ENCODE peak calls at places on chromosomes 1 and 21, in four cellular contexts. One of them, this sample, is unnamed.

GRCh38 chr1:247332901-247333361 is 1.3 kb upstream of the ZNF496 start:
- DNase-seq in AG04450: no peak
- DNase-seq in WTC11: no peak
- DNase-seq in fibroblast of lung: peak; percentile 28
- DNase-seq in this sample: no peak

GRCh38 chr1:971751-972506 is 5.6 kb downstream of the PLEKHN1 start:
- DNase-seq in fibroblast of lung: no peak
- DNase-seq in AG04450: no peak
- DNase-seq in WTC11: no peak
- DNase-seq in this sample: peak; percentile 7

GRCh38 chr1:39105061-39105840 is 79.1 kb downstream of the NDUFS5 start:
- DNase-seq in AG04450: no peak
- DNase-seq in fibroblast of lung: peak; percentile 56
- DNase-seq in WTC11: peak; percentile 70
- DNase-seq in this sample: peak; percentile 72

GRCh38 chr1:200245492-200245891 is 164.3 kb downstream of the ZNF281 start:
- DNase-seq in AG04450: no peak
- DNase-seq in fibroblast of lung: peak; percentile 39
- DNase-seq in WTC11: no peak
- DNase-seq in this sample: no peak

GRCh38 chr1:108591471-108591870 is 31.6 kb downstream of the EEIG2 start:
- DNase-seq in AG04450: no peak
- DNase-seq in WTC11: no peak
- DNase-seq in fibroblast of lung: no peak
- DNase-seq in this sample: no peak

GRCh38 chr1:20626524-20626923 is 6.7 kb upstream of the PINK1 start:
- DNase-seq in fibroblast of lung: no peak
- DNase-seq in WTC11: no peak
- DNase-seq in AG04450: no peak
- DNase-seq in this sample: no peak

GRCh38 chr1:230772457-230773395 is 25.5 kb downstream of the CAPN9 start:
- DNase-seq in fibroblast of lung: peak; percentile 71
- DNase-seq in AG04450: no peak
- DNase-seq in WTC11: no peak
- DNase-seq in this sample: no peak

GRCh38 chr1:206979379-206980043 is 9.3 kb upstream of the FCAMR start:
- DNase-seq in fibroblast of lung: peak; percentile 38
- DNase-seq in WTC11: no peak
- DNase-seq in AG04450: no peak
- DNase-seq in this sample: peak; percentile 11

GRCh38 chr1:184215274-184215925 is 163.9 kb downstream of the TSEN15 start:
- DNase-seq in fibroblast of lung: no peak
- DNase-seq in WTC11: no peak
- DNase-seq in AG04450: no peak
- DNase-seq in this sample: no peak

GRCh38 chr1:24154215-24154614 is 11.3 kb upstream of the IL22RA1 start:
- DNase-seq in WTC11: no peak
- DNase-seq in AG04450: no peak
- DNase-seq in fibroblast of lung: no peak
- DNase-seq in this sample: no peak

GRCh38 chr1:212254853-212255363 is 30.3 kb upstream of the PPP2R5A start:
- DNase-seq in WTC11: no peak
- DNase-seq in AG04450: no peak
- DNase-seq in fibroblast of lung: no peak
- DNase-seq in this sample: no peak

GRCh38 chr1:192601145-192602048 is 25.8 kb downstream of the RGS1 start:
- DNase-seq in WTC11: no peak
- DNase-seq in fibroblast of lung: no peak
- DNase-seq in AG04450: no peak
- DNase-seq in this sample: no peak

GRCh38 chr21:31236528-31236927 is 107.5 kb downstream of the TIAM1 start:
- DNase-seq in AG04450: no peak
- DNase-seq in fibroblast of lung: no peak
- DNase-seq in WTC11: no peak
- DNase-seq in this sample: no peak

GRCh38 chr1:15577691-15578090 is 7.2 kb downstream of the AGMAT start:
- DNase-seq in WTC11: no peak
- DNase-seq in AG04450: no peak
- DNase-seq in fibroblast of lung: no peak
- DNase-seq in this sample: no peak

GRCh38 chr1:167703557-167703956 is 18.2 kb upstream of the MPZL1 start:
- DNase-seq in AG04450: no peak
- DNase-seq in WTC11: no peak
- DNase-seq in fibroblast of lung: no peak
- DNase-seq in this sample: no peak

GRCh38 chr1:121586369-121587229 is 401.8 kb downstream of the SRGAP2C start:
- DNase-seq in fibroblast of lung: no peak
- DNase-seq in WTC11: peak; percentile 70
- DNase-seq in AG04450: no peak
- DNase-seq in this sample: peak; percentile 5

GRCh38 chr1:65068202-65069011 is 79.6 kb upstream of the AK4 start:
- DNase-seq in AG04450: no peak
- DNase-seq in WTC11: no peak
- DNase-seq in fibroblast of lung: peak; percentile 51
- DNase-seq in this sample: no peak

GRCh38 chr1:241947355-241947754 is 10.2 kb upstream of the BECN2 start:
- DNase-seq in AG04450: no peak
- DNase-seq in WTC11: no peak
- DNase-seq in fibroblast of lung: no peak
- DNase-seq in this sample: no peak

GRCh38 chr1:100722211-100722610 is 2.7 kb downstream of the VCAM1 start:
- DNase-seq in WTC11: no peak
- DNase-seq in AG04450: no peak
- DNase-seq in fibroblast of lung: no peak
- DNase-seq in this sample: no peak

GRCh38 chr1:232893481-232894313 is 56.7 kb upstream of the NTPCR start:
- DNase-seq in fibroblast of lung: no peak
- DNase-seq in WTC11: no peak
- DNase-seq in AG04450: no peak
- DNase-seq in this sample: no peak

GRCh38 chr21:41316641-41317392 is at the start of gene FAM3B:
- DNase-seq in fibroblast of lung: no peak
- DNase-seq in AG04450: no peak
- DNase-seq in WTC11: peak; percentile 80
- DNase-seq in this sample: peak; percentile 20

GRCh38 chr1:1373493-1374067 is 1.4 kb downstream of the AURKAIP1 start:
- DNase-seq in fibroblast of lung: no peak
- DNase-seq in AG04450: no peak
- DNase-seq in WTC11: no peak
- DNase-seq in this sample: no peak

GRCh38 chr1:19759740-19760089 is 40.0 kb downstream of the TMCO4 start:
- DNase-seq in WTC11: no peak
- DNase-seq in fibroblast of lung: no peak
- DNase-seq in AG04450: no peak
- DNase-seq in this sample: no peak

GRCh38 chr1:234779160-234779538 is 169.2 kb upstream of the IRF2BP2 start:
- DNase-seq in WTC11: no peak
- DNase-seq in AG04450: no peak
- DNase-seq in fibroblast of lung: no peak
- DNase-seq in this sample: no peak

GRCh38 chr1:99645199-99645598 is 714 bp upstream of the PALMD start:
- DNase-seq in WTC11: no peak
- DNase-seq in fibroblast of lung: peak; percentile 61
- DNase-seq in AG04450: no peak
- DNase-seq in this sample: no peak

GRCh38 chr1:48061162-48062136 is 64.3 kb upstream of the TRABD2B start:
- DNase-seq in AG04450: no peak
- DNase-seq in WTC11: peak; percentile 72
- DNase-seq in fibroblast of lung: peak; percentile 55
- DNase-seq in this sample: peak; percentile 70

GRCh38 chr1:241652012-241652411 is at the start of gene WDR64:
- DNase-seq in AG04450: no peak
- DNase-seq in fibroblast of lung: no peak
- DNase-seq in WTC11: no peak
- DNase-seq in this sample: no peak

GRCh38 chr1:59422921-59423575 is 126.2 kb downstream of the FGGY start:
- DNase-seq in WTC11: no peak
- DNase-seq in AG04450: no peak
- DNase-seq in fibroblast of lung: peak; percentile 80
- DNase-seq in this sample: peak; percentile 44

GRCh38 chr1:181083842-181084605 is 4.5 kb upstream of the IER5 start:
- DNase-seq in fibroblast of lung: peak; percentile 68
- DNase-seq in AG04450: no peak
- DNase-seq in WTC11: peak; percentile 50
- DNase-seq in this sample: no peak

GRCh38 chr1:109772658-109773202 is 9.0 kb upstream of the EPS8L3 start:
- DNase-seq in WTC11: no peak
- DNase-seq in AG04450: no peak
- DNase-seq in fibroblast of lung: no peak
- DNase-seq in this sample: no peak

GRCh38 chr1:80566867-80567266 is 1233.9 kb upstream of the ADGRL2 start:
- DNase-seq in AG04450: no peak
- DNase-seq in WTC11: no peak
- DNase-seq in fibroblast of lung: no peak
- DNase-seq in this sample: no peak

GRCh38 chr1:111351700-111352099 is 61.0 kb downstream of the CHIA start:
- DNase-seq in fibroblast of lung: no peak
- DNase-seq in AG04450: no peak
- DNase-seq in WTC11: no peak
- DNase-seq in this sample: no peak

DNA sequence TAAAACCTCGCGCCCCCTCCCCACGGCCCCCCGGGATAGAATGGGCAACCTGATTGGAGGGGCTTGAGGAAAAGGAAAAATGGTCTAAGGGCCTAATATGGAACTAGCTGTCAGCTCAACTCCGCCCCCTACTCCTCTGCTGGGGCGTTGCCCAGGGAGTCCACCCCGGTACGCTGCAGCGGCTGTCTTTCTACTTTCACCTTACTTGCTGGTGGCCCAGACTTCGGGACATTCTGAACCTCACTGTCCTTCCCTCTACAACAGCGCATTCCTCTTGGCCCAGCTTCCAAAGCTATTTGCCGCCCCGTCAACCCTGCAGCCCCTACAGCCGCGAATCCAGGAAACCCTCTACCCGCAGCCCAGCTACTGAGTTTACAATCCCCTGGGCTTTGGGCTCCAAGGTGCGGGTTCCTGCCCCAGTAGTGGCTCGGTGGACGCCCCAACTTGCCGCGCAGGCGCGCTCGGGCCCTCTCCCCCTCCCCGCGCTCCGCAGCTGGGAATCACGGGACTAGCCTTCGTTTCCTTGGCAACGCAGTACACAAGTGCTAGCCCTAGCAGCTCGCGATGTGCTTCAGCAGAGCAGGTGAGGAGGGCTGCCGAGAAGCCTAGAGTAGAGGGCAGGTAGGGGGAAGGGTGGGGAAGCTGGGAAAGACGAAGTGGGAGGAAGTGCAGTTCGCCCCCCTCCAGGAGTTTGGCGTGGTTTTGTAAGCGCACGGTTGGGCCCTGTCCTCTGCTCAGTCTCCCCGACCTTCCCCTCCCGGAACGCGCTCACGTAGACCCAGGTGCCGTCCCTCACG is 55.6 kb downstream of the CHIA start:
- DNase-seq in WTC11: peak; percentile 96
- DNase-seq in AG04450: peak; percentile 52
- DNase-seq in fibroblast of lung: peak; percentile 84
- DNase-seq in this sample: peak; percentile 89
- TF ChIP-seq CTCF in WTC11: no peak
- TF ChIP-seq CTCF in AG04450: no peak
- TF ChIP-seq CTCF in fibroblast of lung: no peak
- TF ChIP-seq CTCF in this sample: no peak

GRCh38 chr1:153967109-153967999 is at the start of gene CREB3L4:
- DNase-seq in fibroblast of lung: peak; percentile 99
- DNase-seq in AG04450: peak; percentile 93
- DNase-seq in WTC11: peak; percentile 92
- DNase-seq in this sample: peak; percentile 85
- TF ChIP-seq CTCF in fibroblast of lung: peak; percentile 29
- TF ChIP-seq CTCF in AG04450: peak; percentile 49
- TF ChIP-seq CTCF in WTC11: no peak
- TF ChIP-seq CTCF in this sample: no peak

GRCh38 chr1:5884110-5884509 is 108.1 kb downstream of the NPHP4 start:
- DNase-seq in WTC11: no peak
- DNase-seq in AG04450: no peak
- DNase-seq in fibroblast of lung: no peak
- DNase-seq in this sample: no peak

GRCh38 chr1:5881526-5882222 is 110.6 kb downstream of the NPHP4 start:
- DNase-seq in WTC11: no peak
- DNase-seq in fibroblast of lung: no peak
- DNase-seq in AG04450: no peak
- DNase-seq in this sample: no peak

GRCh38 chr1:5883129-5884048 is 108.8 kb downstream of the NPHP4 start:
- DNase-seq in AG04450: no peak
- DNase-seq in WTC11: no peak
- DNase-seq in fibroblast of lung: no peak
- DNase-seq in this sample: no peak

GRCh38 chr1:5880630-5881405 is 111.4 kb downstream of the NPHP4 start:
- DNase-seq in AG04450: no peak
- DNase-seq in fibroblast of lung: no peak
- DNase-seq in WTC11: no peak
- DNase-seq in this sample: no peak

DNA sequence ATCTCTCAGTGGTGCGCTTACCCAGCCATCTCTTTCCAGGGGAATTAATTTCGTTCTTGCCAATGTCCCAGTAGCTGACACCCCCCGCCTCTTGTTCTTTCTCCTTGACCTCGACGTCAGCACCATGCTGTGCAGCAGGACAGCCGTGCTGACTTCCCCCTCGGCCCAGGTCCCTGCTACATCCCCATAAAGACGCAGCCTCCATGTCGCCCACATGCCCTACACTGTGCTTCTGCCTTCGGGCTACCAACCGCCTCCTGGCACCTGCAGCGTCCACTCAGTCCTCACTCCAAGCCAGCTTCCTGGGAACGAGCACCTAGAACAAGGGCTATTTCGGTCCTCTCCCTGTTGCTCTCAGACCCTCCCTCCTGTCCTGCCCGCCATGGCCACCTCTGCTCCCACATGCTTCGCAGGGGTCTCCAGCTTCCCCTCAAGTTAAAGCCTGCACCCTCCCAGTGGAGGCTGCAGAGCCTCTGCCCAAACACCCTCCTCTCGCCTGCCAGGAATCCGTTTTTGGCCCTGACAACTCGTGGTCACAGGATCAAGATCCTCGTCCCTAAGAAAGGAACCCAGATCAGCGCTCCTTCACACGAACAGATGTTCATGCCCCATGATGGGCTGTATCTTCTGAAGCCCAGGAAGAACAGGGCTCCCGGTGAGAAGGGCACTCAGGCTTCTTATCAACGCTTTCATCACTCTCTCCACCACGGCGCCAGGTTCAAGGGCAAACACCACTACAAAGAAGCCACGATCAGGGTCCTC is 109.7 kb downstream of the NPHP4 start:
- DNase-seq in fibroblast of lung: no peak
- DNase-seq in AG04450: no peak
- DNase-seq in WTC11: no peak
- DNase-seq in this sample: no peak
- TF ChIP-seq CTCF in fibroblast of lung: no peak
- TF ChIP-seq CTCF in AG04450: no peak
- TF ChIP-seq CTCF in WTC11: no peak
- TF ChIP-seq CTCF in this sample: no peak

GRCh38 chr21:46245213-46245915 is 16.8 kb upstream of the LSS start:
- DNase-seq in AG04450: no peak
- DNase-seq in WTC11: no peak
- DNase-seq in fibroblast of lung: no peak
- DNase-seq in this sample: no peak
- TF ChIP-seq CTCF in AG04450: no peak
- TF ChIP-seq CTCF in WTC11: no peak
- TF ChIP-seq CTCF in fibroblast of lung: no peak
- TF ChIP-seq CTCF in this sample: no peak